ENCODE peak calls at places on chromosomes 7 and 10, in six cellular contexts. E, W, R, N, M and S are unnamed samples.

GRCh38 chr10:128064615-128065580 is 61.3 kb downstream of the MKI67 start:
- DNase-seq in E (peak), W (peak), R (peak), N (peak), M (peak), S (peak)

GRCh38 chr10:123584419-123584775 is 81.8 kb upstream of the GPR26 start:
- DNase-seq in E (no peak), W (no peak), R (no peak), N (no peak), M (no peak), S (no peak)

GRCh38 chr7:154744226-154744860 is 258.6 kb downstream of the PAXIP1 start:
- DNase-seq in E (peak), W (no peak), R (no peak), N (no peak), M (no peak), S (no peak)

GRCh38 chr10:122839505-122839904 is 6.2 kb downstream of the CUZD1 start:
- DNase-seq in E (no peak), W (no peak), R (no peak), N (no peak), M (no peak), S (no peak)

GRCh38 chr7:52944916-52945315 is 90.5 kb upstream of the POM121L12 start:
- DNase-seq in E (no peak), W (no peak), R (no peak), N (no peak), M (no peak), S (no peak)

GRCh38 chr7:77933394-77933793 is 134.8 kb downstream of the PHTF2 start:
- DNase-seq in E (no peak), W (no peak), R (peak), N (no peak), M (no peak), S (no peak)

GRCh38 chr10:92830478-92831389 is 17.6 kb upstream of the EXOC6 start:
- DNase-seq in E (peak), W (no peak), R (no peak), N (no peak), M (no peak), S (no peak)

GRCh38 chr7:2824678-2825461 is 19.2 kb downstream of the GNA12 start:
- DNase-seq in E (no peak), W (peak), R (no peak), N (no peak), M (peak), S (no peak)

GRCh38 chr10:29646960-29647431 is 12.2 kb upstream of the SVIL start:
- DNase-seq in E (no peak), W (no peak), R (peak), N (no peak), M (peak), S (peak)

GRCh38 chr10:112946649-112947048 is 3.4 kb upstream of the TCF7L2 start:
- DNase-seq in E (no peak), W (peak), R (no peak), N (no peak), M (peak), S (no peak)

GRCh38 chr7:981793-982510 is 1.0 kb upstream of the CYP2W1 start:
- DNase-seq in E (no peak), W (no peak), R (no peak), N (no peak), M (no peak), S (no peak)

GRCh38 chr7:154409703-154410311 is 357.6 kb downstream of the DPP6 start:
- DNase-seq in E (no peak), W (no peak), R (no peak), N (no peak), M (no peak), S (peak)

GRCh38 chr10:24193330-24193729 is 15.6 kb upstream of the KIAA1217 start:
- DNase-seq in E (no peak), W (no peak), R (no peak), N (no peak), M (no peak), S (no peak)

GRCh38 chr7:37694208-37695080 is 10.9 kb downstream of the GPR141 start:
- DNase-seq in E (no peak), W (peak), R (no peak), N (peak), M (no peak), S (no peak)

GRCh38 chr7:44658979-44659378 is 52.6 kb downstream of the OGDH start:
- DNase-seq in E (no peak), W (no peak), R (no peak), N (no peak), M (no peak), S (no peak)

GRCh38 chr10:72694476-72695369 is 2.8 kb downstream of the MCU start:
- DNase-seq in E (no peak), W (no peak), R (no peak), N (no peak), M (no peak), S (peak)

GRCh38 chr10:58950618-58951017 is 225.8 kb upstream of the PHYHIPL start:
- DNase-seq in E (no peak), W (no peak), R (no peak), N (no peak), M (no peak), S (no peak)

GRCh38 chr7:147578196-147578595 is 1012.4 kb upstream of the C7orf33 start:
- DNase-seq in E (no peak), W (no peak), R (no peak), N (no peak), M (no peak), S (no peak)

GRCh38 chr7:84204655-84205054 is 10.1 kb upstream of the SEMA3A start:
- DNase-seq in E (no peak), W (no peak), R (peak), N (no peak), M (no peak), S (no peak)

GRCh38 chr7:22231806-22232205 is 125.1 kb downstream of the RAPGEF5 start:
- DNase-seq in E (no peak), W (no peak), R (no peak), N (no peak), M (no peak), S (no peak)

GRCh38 chr7:6648815-6649104 is 11.6 kb downstream of the ZNF316 start:
- DNase-seq in E (no peak), W (no peak), R (no peak), N (peak), M (no peak), S (no peak)

GRCh38 chr10:16612148-16612742 is 90.6 kb upstream of the C1QL3 start:
- DNase-seq in E (no peak), W (no peak), R (peak), N (no peak), M (no peak), S (no peak)

GRCh38 chr10:128725531-128725930 is 599.3 kb upstream of the MKI67 start:
- DNase-seq in E (no peak), W (no peak), R (no peak), N (no peak), M (no peak), S (no peak)

GRCh38 chr7:80611779-80612178 is 26.7 kb upstream of the CD36 start:
- DNase-seq in E (no peak), W (peak), R (no peak), N (no peak), M (no peak), S (no peak)

GRCh38 chr7:132286836-132287235 is 289.4 kb downstream of the PLXNA4 start:
- DNase-seq in E (no peak), W (no peak), R (no peak), N (no peak), M (no peak), S (no peak)

GRCh38 chr10:125026974-125027735 is 85.2 kb downstream of the ZRANB1 start:
- DNase-seq in E (no peak), W (no peak), R (no peak), N (no peak), M (peak), S (no peak)

GRCh38 chr10:89440262-89440661 is 25.9 kb downstream of the IFIT5 start:
- DNase-seq in E (no peak), W (peak), R (no peak), N (no peak), M (no peak), S (no peak)

GRCh38 chr7:54037873-54038272 is 504.3 kb upstream of the VSTM2A start:
- DNase-seq in E (no peak), W (no peak), R (no peak), N (no peak), M (no peak), S (no peak)

GRCh38 chr10:29735628-29736324 is 101.0 kb upstream of the SVIL start:
- DNase-seq in E (peak), W (peak), R (no peak), N (peak), M (peak), S (peak)